ENCODE peak calls at places on chromosomes 2 and 18, in six cellular contexts. One of them, this sample, is unnamed.

GRCh38 chr18:12247946-12248345 is 6.2 kb upstream of the CIDEA start:
- DNase-seq in naive thymus-derived CD8-positive, alpha-beta T cell: no peak
- DNase-seq in coronary artery: no peak
- DNase-seq in HCT116: no peak
- DNase-seq in pons: no peak
- DNase-seq in cardiac muscle cell: no peak
- DNase-seq in this sample: no peak

GRCh38 chr18:77369644-77370043 is 120.0 kb downstream of the GALR1 start:
- DNase-seq in naive thymus-derived CD8-positive, alpha-beta T cell: no peak
- DNase-seq in coronary artery: no peak
- DNase-seq in HCT116: no peak
- DNase-seq in pons: no peak
- DNase-seq in cardiac muscle cell: no peak
- DNase-seq in this sample: no peak

GRCh38 chr2:74001121-74001520 is 16.4 kb downstream of the TET3 start:
- DNase-seq in naive thymus-derived CD8-positive, alpha-beta T cell: no peak
- DNase-seq in coronary artery: no peak
- DNase-seq in HCT116: no peak
- DNase-seq in pons: no peak
- DNase-seq in cardiac muscle cell: no peak
- DNase-seq in this sample: no peak

GRCh38 chr2:212228651-212229253 is 309.9 kb downstream of the ERBB4 start:
- DNase-seq in naive thymus-derived CD8-positive, alpha-beta T cell: no peak
- DNase-seq in coronary artery: no peak
- DNase-seq in HCT116: no peak
- DNase-seq in pons: no peak
- DNase-seq in cardiac muscle cell: peak
- DNase-seq in this sample: no peak

GRCh38 chr2:186940463-186940862 is 91.5 kb upstream of the ZSWIM2 start:
- DNase-seq in naive thymus-derived CD8-positive, alpha-beta T cell: no peak
- DNase-seq in coronary artery: no peak
- DNase-seq in HCT116: no peak
- DNase-seq in pons: no peak
- DNase-seq in cardiac muscle cell: no peak
- DNase-seq in this sample: no peak

GRCh38 chr2:212135739-212136138 is 402.9 kb downstream of the ERBB4 start:
- DNase-seq in naive thymus-derived CD8-positive, alpha-beta T cell: no peak
- DNase-seq in coronary artery: no peak
- DNase-seq in HCT116: no peak
- DNase-seq in pons: peak
- DNase-seq in cardiac muscle cell: no peak
- DNase-seq in this sample: peak

GRCh38 chr2:114742245-114742644 is 299.8 kb downstream of the DPP10 start:
- DNase-seq in naive thymus-derived CD8-positive, alpha-beta T cell: no peak
- DNase-seq in coronary artery: no peak
- DNase-seq in HCT116: no peak
- DNase-seq in pons: no peak
- DNase-seq in cardiac muscle cell: no peak
- DNase-seq in this sample: no peak

GRCh38 chr18:519019-519879 is 18.7 kb upstream of the COLEC12 start:
- DNase-seq in naive thymus-derived CD8-positive, alpha-beta T cell: no peak
- DNase-seq in coronary artery: no peak
- DNase-seq in HCT116: no peak
- DNase-seq in pons: peak
- DNase-seq in cardiac muscle cell: peak
- DNase-seq in this sample: no peak

GRCh38 chr2:18536100-18536499 is 24.4 kb downstream of the RDH14 start:
- DNase-seq in naive thymus-derived CD8-positive, alpha-beta T cell: no peak
- DNase-seq in coronary artery: no peak
- DNase-seq in HCT116: no peak
- DNase-seq in pons: no peak
- DNase-seq in cardiac muscle cell: no peak
- DNase-seq in this sample: no peak

GRCh38 chr2:220341014-220341413 is 713.6 kb downstream of the SLC4A3 start:
- DNase-seq in naive thymus-derived CD8-positive, alpha-beta T cell: no peak
- DNase-seq in coronary artery: no peak
- DNase-seq in HCT116: no peak
- DNase-seq in pons: no peak
- DNase-seq in cardiac muscle cell: peak
- DNase-seq in this sample: no peak

GRCh38 chr2:146392191-146392590 is 1452.6 kb upstream of the ACVR2A start:
- DNase-seq in naive thymus-derived CD8-positive, alpha-beta T cell: no peak
- DNase-seq in coronary artery: no peak
- DNase-seq in HCT116: no peak
- DNase-seq in pons: no peak
- DNase-seq in cardiac muscle cell: no peak
- DNase-seq in this sample: no peak

GRCh38 chr2:241885701-241886643 is 16.4 kb downstream of the RTP5 start:
- DNase-seq in naive thymus-derived CD8-positive, alpha-beta T cell: no peak
- DNase-seq in coronary artery: no peak
- DNase-seq in HCT116: no peak
- DNase-seq in pons: no peak
- DNase-seq in cardiac muscle cell: no peak
- DNase-seq in this sample: no peak

GRCh38 chr2:238045575-238045974 is 15.2 kb upstream of the SCLY start:
- DNase-seq in naive thymus-derived CD8-positive, alpha-beta T cell: no peak
- DNase-seq in coronary artery: no peak
- DNase-seq in HCT116: no peak
- DNase-seq in pons: no peak
- DNase-seq in cardiac muscle cell: no peak
- DNase-seq in this sample: no peak

GRCh38 chr2:158719411-158719810 is 75.7 kb upstream of the DAPL1 start:
- DNase-seq in naive thymus-derived CD8-positive, alpha-beta T cell: no peak
- DNase-seq in coronary artery: no peak
- DNase-seq in HCT116: no peak
- DNase-seq in pons: no peak
- DNase-seq in cardiac muscle cell: no peak
- DNase-seq in this sample: no peak

GRCh38 chr2:100765481-100765880 is 54.5 kb upstream of the NPAS2 start:
- DNase-seq in naive thymus-derived CD8-positive, alpha-beta T cell: no peak
- DNase-seq in coronary artery: no peak
- DNase-seq in HCT116: no peak
- DNase-seq in pons: no peak
- DNase-seq in cardiac muscle cell: peak
- DNase-seq in this sample: no peak

GRCh38 chr2:26900831-26901321 is 52.9 kb downstream of the DPYSL5 start:
- DNase-seq in naive thymus-derived CD8-positive, alpha-beta T cell: no peak
- DNase-seq in coronary artery: no peak
- DNase-seq in HCT116: no peak
- DNase-seq in pons: no peak
- DNase-seq in cardiac muscle cell: no peak
- DNase-seq in this sample: no peak

This sample was measured in AG09309.